ENCODE peak calls at places on chromosomes 2 and 18, in six cellular contexts. F is A549; V is H1; T is CD4-positive, alpha-beta T cell; N is sigmoid colon; Y is transverse colon. U is an unnamed sample.

GRCh38 chr2:127174977-127175376 is 45.1 kb downstream of the CYP27C1 start:
- DNase-seq in F (no peak), V (no peak), T (no peak), N (peak; percentile 92), Y (peak; percentile 51), U (no peak)

GRCh38 chr2:58664523-58665155 is 423.5 kb upstream of the FANCL start:
- DNase-seq in F (no peak), V (no peak), T (no peak), N (no peak), Y (no peak), U (no peak)

GRCh38 chr2:167258712-167259111 is 370.4 kb downstream of the XIRP2 start:
- DNase-seq in F (no peak), V (no peak), T (no peak), N (no peak), Y (no peak), U (no peak)

GRCh38 chr2:72454236-72454635 is 306.6 kb upstream of the CYP26B1 start:
- DNase-seq in F (no peak), V (no peak), T (no peak), N (no peak), Y (no peak), U (no peak)

GRCh38 chr2:37586663-37587409 is 84.6 kb downstream of the CDC42EP3 start:
- DNase-seq in F (peak; percentile 26), V (no peak), T (no peak), N (no peak), Y (no peak), U (no peak)

GRCh38 chr2:10901160-10901559 is 10.6 kb upstream of the KCNF1 start:
- DNase-seq in F (peak; percentile 73), V (no peak), T (no peak), N (no peak), Y (no peak), U (no peak)

GRCh38 chr2:224892574-224893204 is 149.6 kb downstream of the DOCK10 start:
- DNase-seq in F (no peak), V (no peak), T (no peak), N (no peak), Y (no peak), U (no peak)

GRCh38 chr2:222864296-222864695 is 3.5 kb downstream of the ACSL3 start:
- DNase-seq in F (peak; percentile 43), V (no peak), T (no peak), N (no peak), Y (no peak), U (no peak)

GRCh38 chr2:165407464-165407863 is 62.0 kb upstream of the CSRNP3 start:
- DNase-seq in F (no peak), V (no peak), T (no peak), N (no peak), Y (no peak), U (no peak)

GRCh38 chr18:36321636-36322407 is 24.3 kb downstream of the FHOD3 start:
- DNase-seq in F (peak; percentile 26), V (peak; percentile 45), T (no peak), N (no peak), Y (no peak), U (no peak)

GRCh38 chr18:38497281-38497680 is 931.7 kb upstream of the CELF4 start:
- DNase-seq in F (no peak), V (no peak), T (no peak), N (no peak), Y (no peak), U (no peak)

GRCh38 chr2:26772064-26773001 is 8.2 kb downstream of the SLC35F6 start:
- DNase-seq in F (peak; percentile 77), V (no peak), T (no peak), N (peak; percentile 98), Y (peak; percentile 92), U (no peak)

GRCh38 chr2:213476641-213477040 is 192.4 kb downstream of the SPAG16 start:
- DNase-seq in F (no peak), V (no peak), T (no peak), N (no peak), Y (no peak), U (no peak)

GRCh38 chr2:10384089-10384734 is 63.9 kb downstream of the ODC1 start:
- DNase-seq in F (no peak), V (no peak), T (no peak), N (no peak), Y (no peak), U (no peak)

GRCh38 chr2:46874236-46874929 is 41.2 kb downstream of the MCFD2 start:
- DNase-seq in F (no peak), V (no peak), T (no peak), N (peak; percentile 57), Y (no peak), U (no peak)

GRCh38 chr2:36733215-36733614 is 36.7 kb downstream of the VIT start:
- DNase-seq in F (no peak), V (no peak), T (no peak), N (no peak), Y (no peak), U (no peak)

GRCh38 chr18:58529714-58530354 is 99.1 kb downstream of the ALPK2 start:
- DNase-seq in F (peak; percentile 61), V (peak; percentile 78), T (peak; percentile 59), N (no peak), Y (peak; percentile 71), U (peak; percentile 91)

GRCh38 chr18:32378705-32379104 is 92.0 kb downstream of the GAREM1 start:
- DNase-seq in F (peak; percentile 57), V (no peak), T (no peak), N (no peak), Y (no peak), U (no peak)

GRCh38 chr2:29174937-29175336 is 59.7 kb downstream of the CLIP4 start:
- DNase-seq in F (no peak), V (no peak), T (no peak), N (no peak), Y (no peak), U (no peak)

GRCh38 chr2:137287934-137288639 is 522.7 kb downstream of the THSD7B start:
- DNase-seq in F (no peak), V (no peak), T (no peak), N (no peak), Y (no peak), U (no peak)

GRCh38 chr2:29952973-29953372 is 31.6 kb upstream of the ALK start:
- DNase-seq in F (no peak), V (no peak), T (no peak), N (no peak), Y (no peak), U (no peak)

GRCh38 chr18:63178526-63178880 is 141.1 kb downstream of the BCL2 start:
- DNase-seq in F (no peak), V (no peak), T (no peak), N (peak; percentile 95), Y (peak; percentile 55), U (no peak)

GRCh38 chr2:74429487-74430451 is 8.2 kb downstream of the WDR54 start:
- DNase-seq in F (no peak), V (no peak), T (no peak), N (peak; percentile 47), Y (peak; percentile 65), U (no peak)

GRCh38 chr2:150165479-150165878 is 322.0 kb downstream of the RND3 start:
- DNase-seq in F (no peak), V (no peak), T (no peak), N (no peak), Y (no peak), U (no peak)

GRCh38 chr2:98796775-98797544 is 66.0 kb upstream of the MGAT4A start:
- DNase-seq in F (no peak), V (no peak), T (no peak), N (no peak), Y (no peak), U (no peak)

GRCh38 chr2:145854039-145854755 is 1334.3 kb upstream of the ZEB2 start:
- DNase-seq in F (no peak), V (no peak), T (no peak), N (no peak), Y (no peak), U (no peak)

GRCh38 chr2:21837561-21837960 is 713.8 kb downstream of the TDRD15 start:
- DNase-seq in F (no peak), V (no peak), T (no peak), N (no peak), Y (no peak), U (no peak)

GRCh38 chr18:32542221-32542798 is 71.6 kb upstream of the GAREM1 start:
- DNase-seq in F (no peak), V (no peak), T (no peak), N (no peak), Y (no peak), U (no peak)

GRCh38 chr2:49146412-49146811 is 7.9 kb downstream of the FSHR start:
- DNase-seq in F (no peak), V (no peak), T (no peak), N (no peak), Y (no peak), U (no peak)
- TF ChIP-seq CTCF in F (no peak), V (no peak), T (no peak), N (no peak), Y (no peak), U (no peak)

GRCh38 chr2:162125138-162125537 is 26.9 kb downstream of the GCG start:
- DNase-seq in F (no peak), V (no peak), T (no peak), N (no peak), Y (no peak), U (no peak)
- TF ChIP-seq CTCF in F (no peak), V (no peak), T (no peak), N (no peak), Y (no peak), U (no peak)

GRCh38 chr2:12175323-12175722 is 428.9 kb downstream of the LPIN1 start:
- DNase-seq in F (no peak), V (no peak), T (no peak), N (no peak), Y (no peak), U (no peak)

GRCh38 chr2:12173943-12174340 is 427.5 kb downstream of the LPIN1 start:
- DNase-seq in F (no peak), V (no peak), T (no peak), N (no peak), Y (no peak), U (no peak)

GRCh38 chr2:12176621-12177020 is 430.2 kb downstream of the LPIN1 start:
- DNase-seq in F (no peak), V (no peak), T (no peak), N (no peak), Y (no peak), U (no peak)

GRCh38 chr2:12170151-12170550 is 423.7 kb downstream of the LPIN1 start:
- DNase-seq in F (no peak), V (no peak), T (no peak), N (no peak), Y (no peak), U (no peak)

DNA sequence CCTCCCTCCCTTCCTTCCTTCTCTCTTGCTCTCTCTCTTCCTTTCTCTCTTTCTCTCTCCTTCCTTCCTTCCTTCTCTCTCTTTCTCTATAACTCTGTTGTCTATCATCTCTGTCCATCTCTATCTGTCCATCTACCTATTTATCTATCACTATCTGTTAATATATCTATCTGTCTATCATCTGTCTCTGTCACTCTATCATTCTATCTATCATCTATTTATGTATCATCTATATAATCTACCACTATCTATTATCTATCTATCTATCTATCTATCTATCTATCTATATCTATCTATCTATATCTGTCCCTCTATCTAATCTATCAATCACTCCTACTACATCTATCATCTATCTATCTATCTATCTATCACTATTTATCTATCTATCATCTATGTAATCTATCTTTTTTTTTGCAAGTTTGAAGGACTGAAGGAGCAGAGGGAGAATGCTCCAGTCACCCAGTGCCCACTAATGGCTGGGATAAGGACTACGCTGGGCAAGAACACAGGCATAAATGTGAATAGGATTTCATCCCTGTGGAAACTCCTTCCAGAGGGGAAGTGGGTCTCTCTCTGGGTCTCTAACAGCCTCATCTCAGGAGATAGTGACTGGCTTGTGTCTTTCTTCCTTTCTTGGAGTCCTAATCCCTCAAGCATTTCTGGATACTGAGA is 427.0 kb downstream of the LPIN1 start:
- DNase-seq in F (no peak), V (no peak), T (no peak), N (no peak), Y (no peak), U (no peak)
- TF ChIP-seq CTCF in F (no peak), V (no peak), T (no peak), N (no peak), Y (no peak), U (no peak)

GRCh38 chr18:75130591-75131274 is 78.2 kb downstream of the PTGR3 start:
- DNase-seq in F (no peak), V (peak; percentile 23), T (no peak), N (no peak), Y (no peak), U (no peak)
- TF ChIP-seq CTCF in F (no peak), V (no peak), T (no peak), N (no peak), Y (no peak), U (peak; percentile 11)

U was measured in D721Med.